ENCODE peak calls at places on chromosomes 16 and 17, in seven cellular contexts. S, N, W, R, O, J and Y are unnamed samples.

GRCh38 chr17:76735006-76735405 is 2.1 kb downstream of the SRSF2 start:
- DNase-seq in S (peak), N (no peak), W (no peak), R (no peak), O (no peak), J (no peak), Y (peak)

GRCh38 chr17:49165143-49165542 is 32.6 kb downstream of the B4GALNT2 start:
- DNase-seq in S (no peak), N (no peak), W (no peak), R (no peak), O (no peak), J (no peak), Y (no peak)

GRCh38 chr17:35051183-35051578 is 12.3 kb downstream of the RFFL start:
- DNase-seq in S (no peak), N (no peak), W (peak), R (peak), O (peak), J (no peak), Y (no peak)

GRCh38 chr17:65529040-65529633 is 32.3 kb downstream of the AXIN2 start:
- DNase-seq in S (no peak), N (no peak), W (no peak), R (no peak), O (no peak), J (no peak), Y (no peak)

GRCh38 chr17:15404116-15404730 is 62.8 kb upstream of the TEKT3 start:
- DNase-seq in S (peak), N (no peak), W (no peak), R (no peak), O (no peak), J (no peak), Y (no peak)

GRCh38 chr17:46876353-46876887 is 25.0 kb downstream of the WNT9B start:
- DNase-seq in S (peak), N (no peak), W (no peak), R (peak), O (no peak), J (peak), Y (no peak)

GRCh38 chr17:20852541-20853370 is 190.1 kb downstream of the USP22 start:
- DNase-seq in S (peak), N (no peak), W (peak), R (no peak), O (no peak), J (peak), Y (peak)

GRCh38 chr17:68600881-68601564 is at the start of gene FAM20A:
- DNase-seq in S (no peak), N (peak), W (no peak), R (peak), O (no peak), J (peak), Y (no peak)

GRCh38 chr16:10876799-10877341 is at the start of gene CIITA:
- DNase-seq in S (peak), N (peak), W (peak), R (peak), O (no peak), J (no peak), Y (peak)

GRCh38 chr16:50528820-50529219 is 19.4 kb upstream of the NKD1 start:
- DNase-seq in S (no peak), N (no peak), W (no peak), R (no peak), O (no peak), J (no peak), Y (no peak)

GRCh38 chr16:80198995-80199299 is 341.8 kb upstream of the DYNLRB2 start:
- DNase-seq in S (no peak), N (no peak), W (no peak), R (no peak), O (no peak), J (no peak), Y (peak)

GRCh38 chr17:66625321-66625767 is 209.6 kb upstream of the CACNG5 start:
- DNase-seq in S (peak), N (no peak), W (no peak), R (no peak), O (no peak), J (peak), Y (peak)

GRCh38 chr17:44556854-44557606 is at the start of gene FZD2:
- DNase-seq in S (peak), N (peak), W (peak), R (peak), O (no peak), J (peak), Y (peak)

GRCh38 chr16:70577256-70577698 is 53.7 kb downstream of the SF3B3 start:
- DNase-seq in S (peak), N (no peak), W (no peak), R (no peak), O (no peak), J (no peak), Y (peak)

GRCh38 chr17:41271858-41272257 is 3.6 kb upstream of the KRTAP9-7 start:
- DNase-seq in S (no peak), N (no peak), W (no peak), R (no peak), O (no peak), J (no peak), Y (no peak)

GRCh38 chr17:43556292-43556691 is 10.2 kb upstream of the ETV4 start:
- DNase-seq in S (peak), N (peak), W (no peak), R (no peak), O (no peak), J (no peak), Y (peak)

GRCh38 chr16:4110680-4111079 is 5.6 kb downstream of the ADCY9 start:
- DNase-seq in S (no peak), N (peak), W (no peak), R (no peak), O (no peak), J (no peak), Y (no peak)

GRCh38 chr16:4244254-4244812 is 2.5 kb upstream of the SRL start:
- DNase-seq in S (peak), N (no peak), W (no peak), R (no peak), O (no peak), J (peak), Y (peak)

GRCh38 chr16:66947302-66948033 is 12.2 kb downstream of the CES2 start:
- DNase-seq in S (peak), N (peak), W (peak), R (peak), O (peak), J (peak), Y (peak)

GRCh38 chr17:76700627-76701470 is 9.9 kb downstream of the MXRA7 start:
- DNase-seq in S (no peak), N (no peak), W (no peak), R (no peak), O (no peak), J (peak), Y (peak)

GRCh38 chr17:80151333-80151732 is 4.4 kb upstream of the EIF4A3 start:
- DNase-seq in S (no peak), N (no peak), W (no peak), R (no peak), O (no peak), J (no peak), Y (peak)

GRCh38 chr16:68707341-68708152 is 29.5 kb upstream of the CDH1 start:
- DNase-seq in S (peak), N (peak), W (no peak), R (no peak), O (no peak), J (peak), Y (peak)

GRCh38 chr17:12727881-12728280 is 61.4 kb upstream of the ARHGAP44 start:
- DNase-seq in S (peak), N (no peak), W (no peak), R (no peak), O (no peak), J (no peak), Y (peak)

GRCh38 chr17:57915532-57915931 is 39.7 kb downstream of the CUEDC1 start:
- DNase-seq in S (no peak), N (no peak), W (no peak), R (no peak), O (no peak), J (no peak), Y (no peak)

GRCh38 chr16:86566601-86566965 is at the start of gene FOXC2:
- DNase-seq in S (peak), N (peak), W (no peak), R (peak), O (no peak), J (no peak), Y (peak)

GRCh38 chr16:57316390-57317017 is 32.0 kb upstream of the PLLP start:
- DNase-seq in S (peak), N (no peak), W (no peak), R (no peak), O (no peak), J (no peak), Y (peak)

GRCh38 chr17:28615260-28615940 is 1.4 kb upstream of the RSKR start:
- DNase-seq in S (no peak), N (no peak), W (no peak), R (peak), O (no peak), J (no peak), Y (no peak)

GRCh38 chr17:80952291-80952690 is 39.4 kb upstream of the CHMP6 start:
- DNase-seq in S (no peak), N (peak), W (no peak), R (no peak), O (no peak), J (no peak), Y (no peak)

GRCh38 chr16:52050418-52050817 is 496.5 kb downstream of the TOX3 start:
- DNase-seq in S (peak), N (no peak), W (no peak), R (no peak), O (no peak), J (no peak), Y (no peak)

GRCh38 chr17:48961516-48962233 is 6.7 kb downstream of the GIP start:
- DNase-seq in S (peak), N (no peak), W (no peak), R (no peak), O (no peak), J (no peak), Y (peak)

GRCh38 chr17:80445152-80446110 is 30.5 kb downstream of the ENDOV start:
- DNase-seq in S (no peak), N (no peak), W (no peak), R (no peak), O (no peak), J (peak), Y (no peak)

GRCh38 chr16:85573696-85574641 is 39.2 kb upstream of the GSE1 start:
- DNase-seq in S (no peak), N (no peak), W (no peak), R (no peak), O (no peak), J (no peak), Y (peak)

GRCh38 chr16:78659668-78660217 is 560.3 kb downstream of the WWOX start:
- DNase-seq in S (no peak), N (no peak), W (no peak), R (no peak), O (no peak), J (peak), Y (no peak)

GRCh38 chr16:72286936-72287620 is 115.1 kb upstream of the PMFBP1 start:
- DNase-seq in S (no peak), N (no peak), W (no peak), R (no peak), O (no peak), J (no peak), Y (peak)